ENCODE peak calls at places on chromosomes 6 and 20, in seven cellular contexts. T, O, L, P, J, U and F are unnamed samples. For H3K27me3, the result is how much of the 10 kb centered on the place peaks cover.

GRCh38 chr6:37695273-37695672 is 2.4 kb downstream of the MDGA1 start:
- DNase-seq in T (no peak), O (no peak), L (no peak), P (no peak), J (no peak), U (no peak), F (no peak)

GRCh38 chr6:138545621-138545980 is 46.3 kb upstream of the NHSL1 start:
- DNase-seq in T (no peak), O (peak), L (peak), P (no peak), J (peak), U (peak), F (peak)

GRCh38 chr6:9933674-9934073 is 481.2 kb downstream of the TFAP2A start:
- DNase-seq in T (no peak), O (no peak), L (no peak), P (no peak), J (no peak), U (no peak), F (no peak)

GRCh38 chr6:33428219-33428890 is 8.5 kb downstream of the SYNGAP1 start:
- DNase-seq in T (peak), O (no peak), L (peak), P (peak), J (no peak), U (peak), F (no peak)

GRCh38 chr6:168301648-168302398 is 17.8 kb downstream of the DACT2 start:
- DNase-seq in T (no peak), O (no peak), L (no peak), P (no peak), J (no peak), U (peak), F (no peak)

GRCh38 chr20:20089018-20089417 is 36.7 kb downstream of the CFAP61 start:
- DNase-seq in T (no peak), O (no peak), L (no peak), P (no peak), J (no peak), U (no peak), F (no peak)

GRCh38 chr20:19812696-19813095 is 54.6 kb downstream of the RIN2 start:
- DNase-seq in T (no peak), O (no peak), L (no peak), P (no peak), J (no peak), U (no peak), F (no peak)

GRCh38 chr20:32364554-32365208 is 6.5 kb downstream of the ASXL1 start:
- DNase-seq in T (no peak), O (no peak), L (no peak), P (no peak), J (no peak), U (no peak), F (no peak)

GRCh38 chr20:52306477-52306876 is 114.9 kb upstream of the ZFP64 start:
- DNase-seq in T (no peak), O (no peak), L (no peak), P (no peak), J (no peak), U (no peak), F (no peak)

GRCh38 chr6:41306187-41306854 is 19.8 kb upstream of the TREM1 start:
- DNase-seq in T (peak), O (no peak), L (no peak), P (peak), J (no peak), U (peak), F (peak)

GRCh38 chr6:44696099-44696498 is 308.6 kb downstream of the CDC5L start:
- DNase-seq in T (no peak), O (no peak), L (no peak), P (no peak), J (no peak), U (no peak), F (no peak)

GRCh38 chr20:36154696-36155628 is at the start of gene EPB41L1:
- DNase-seq in T (no peak), O (peak), L (peak), P (peak), J (peak), U (no peak), F (no peak)

GRCh38 chr20:35398660-35399144 is 13.1 kb downstream of the UQCC1 start:
- DNase-seq in T (no peak), O (no peak), L (no peak), P (no peak), J (no peak), U (no peak), F (no peak)

GRCh38 chr6:7996538-7997225 is 67.5 kb downstream of the BLOC1S5 start:
- DNase-seq in T (no peak), O (peak), L (no peak), P (peak), J (no peak), U (no peak), F (no peak)

DNA sequence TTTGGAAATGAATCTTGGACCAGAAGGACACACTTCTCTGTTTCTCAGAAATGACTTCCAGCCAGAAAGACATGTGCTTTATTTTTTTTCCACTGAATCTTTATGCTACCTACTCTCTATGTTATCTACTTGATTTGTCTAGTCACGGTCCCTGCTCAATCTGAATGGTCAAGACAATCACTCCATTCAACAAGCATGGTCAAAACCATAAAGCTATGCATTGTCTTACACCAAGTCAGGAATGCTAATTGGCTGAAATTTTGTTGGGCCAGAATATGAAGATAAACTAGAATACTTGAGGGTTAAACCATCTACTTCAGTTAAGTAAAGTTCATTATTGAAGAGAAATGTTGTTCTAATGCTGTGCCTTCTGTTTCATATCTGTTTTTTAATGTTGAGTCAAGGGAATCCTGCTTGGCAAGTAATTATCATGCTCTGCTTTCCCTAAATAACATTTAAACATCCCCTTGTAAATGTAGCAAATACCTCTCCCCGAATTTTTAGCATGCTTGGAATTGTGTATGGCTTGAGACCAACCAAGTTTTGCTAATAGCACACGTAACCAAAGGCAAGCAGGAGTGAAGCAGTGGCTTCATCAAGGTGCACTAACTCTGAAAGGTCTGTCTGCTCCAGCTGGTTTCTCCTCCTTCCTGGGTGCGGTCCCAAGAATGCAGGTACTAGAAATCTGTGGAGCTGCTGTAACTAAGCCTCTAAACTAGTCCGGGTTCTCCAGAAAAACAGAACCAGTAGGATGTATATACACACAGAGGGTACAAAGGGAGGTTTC is 190.3 kb upstream of the CDYL start:
- DNase-seq in T (no peak), O (no peak), L (no peak), P (no peak), J (no peak), U (no peak), F (no peak)
- TF ChIP-seq EP300 in T (no peak), O (no peak), L (no peak), P (no peak), J (no peak), U (no peak), F (no peak)

GRCh38 chr20:1451092-1451491 is 15.6 kb downstream of the NSFL1C start:
- DNase-seq in T (no peak), O (no peak), L (no peak), P (no peak), J (no peak), U (no peak), F (no peak)
- H3K27me3 ChIP-seq in T (under half), O (under half), L (under half), P (under half), J (under half), U (under half), F (under half)

GRCh38 chr20:45506927-45507820 is 8.2 kb downstream of the SPINT3 start:
- DNase-seq in T (no peak), O (no peak), L (no peak), P (no peak), J (no peak), U (no peak), F (no peak)
- TF ChIP-seq EP300 in T (peak), O (no peak), L (no peak), P (no peak), J (no peak), U (no peak), F (no peak)

GRCh38 chr6:146890172-146890571 is 291.4 kb downstream of the ADGB start:
- DNase-seq in T (no peak), O (no peak), L (no peak), P (no peak), J (no peak), U (no peak), F (no peak)

GRCh38 chr6:146890644-146891434 is 292.1 kb downstream of the ADGB start:
- DNase-seq in T (no peak), O (no peak), L (no peak), P (no peak), J (no peak), U (no peak), F (no peak)

GRCh38 chr6:146892283-146892612 is 293.5 kb downstream of the ADGB start:
- DNase-seq in T (no peak), O (no peak), L (no peak), P (no peak), J (no peak), U (no peak), F (no peak)

GRCh38 chr6:146892613-146893401 is 294.0 kb downstream of the ADGB start:
- DNase-seq in T (no peak), O (no peak), L (no peak), P (no peak), J (no peak), U (no peak), F (no peak)

DNA sequence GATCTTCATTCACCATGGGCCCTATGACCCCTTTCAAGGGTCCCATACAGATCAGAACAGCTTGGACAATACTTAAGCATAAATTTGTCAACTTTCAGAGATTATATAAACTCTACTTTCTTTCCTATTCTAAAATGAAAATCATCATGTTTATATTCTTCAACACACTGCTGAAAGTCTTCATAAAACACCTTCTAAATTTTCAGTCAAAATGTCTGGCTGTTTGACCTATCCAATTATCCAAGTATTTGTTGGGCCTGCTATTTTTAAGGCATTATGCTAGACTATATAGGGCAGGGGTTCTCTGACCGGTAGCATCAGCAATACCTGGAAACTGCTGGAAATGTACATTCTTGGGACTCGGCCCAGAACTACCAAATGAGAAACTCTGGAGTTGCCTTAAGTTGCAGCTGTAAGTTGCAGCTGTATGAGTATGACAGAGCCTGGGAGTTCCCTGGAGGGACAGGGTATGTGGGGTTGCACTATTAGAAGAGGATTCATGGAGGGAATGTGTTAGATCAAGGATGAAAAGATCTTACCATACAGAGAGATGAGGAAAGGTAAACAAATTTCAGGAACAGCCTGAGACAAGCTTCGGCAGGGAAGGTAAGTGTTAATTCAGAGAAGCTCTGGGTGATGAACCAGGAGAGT is 293.0 kb downstream of the ADGB start:
- DNase-seq in T (no peak), O (no peak), L (no peak), P (no peak), J (no peak), U (no peak), F (no peak)
- H3K27me3 ChIP-seq in T (under half), O (under half), L (under half), P (under half), J (under half), U (under half), F (under half)

DNA sequence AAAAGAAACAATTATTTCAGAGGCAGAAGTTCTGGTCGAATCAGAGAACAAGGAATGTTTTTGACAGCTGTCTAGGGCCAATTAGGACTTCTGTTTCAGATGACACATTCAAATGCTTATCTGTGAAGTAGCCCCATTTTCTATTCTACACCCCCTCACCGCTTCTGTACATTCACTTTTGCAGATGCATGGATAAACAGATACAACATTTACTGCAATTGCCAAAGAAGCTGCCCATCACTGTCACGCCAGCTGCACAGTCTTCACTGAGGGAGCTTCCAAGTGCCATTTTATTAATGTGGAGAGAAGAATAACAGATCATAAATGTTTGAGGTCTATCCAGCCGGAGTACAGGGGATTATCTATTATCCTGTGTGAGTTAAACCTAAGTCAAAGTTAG is 426.8 kb upstream of the ARID1B start:
- DNase-seq in T (no peak), O (no peak), L (no peak), P (no peak), J (no peak), U (no peak), F (no peak)
- TF ChIP-seq EP300 in T (no peak), O (no peak), L (no peak), P (no peak), J (no peak), U (no peak), F (no peak)

DNA sequence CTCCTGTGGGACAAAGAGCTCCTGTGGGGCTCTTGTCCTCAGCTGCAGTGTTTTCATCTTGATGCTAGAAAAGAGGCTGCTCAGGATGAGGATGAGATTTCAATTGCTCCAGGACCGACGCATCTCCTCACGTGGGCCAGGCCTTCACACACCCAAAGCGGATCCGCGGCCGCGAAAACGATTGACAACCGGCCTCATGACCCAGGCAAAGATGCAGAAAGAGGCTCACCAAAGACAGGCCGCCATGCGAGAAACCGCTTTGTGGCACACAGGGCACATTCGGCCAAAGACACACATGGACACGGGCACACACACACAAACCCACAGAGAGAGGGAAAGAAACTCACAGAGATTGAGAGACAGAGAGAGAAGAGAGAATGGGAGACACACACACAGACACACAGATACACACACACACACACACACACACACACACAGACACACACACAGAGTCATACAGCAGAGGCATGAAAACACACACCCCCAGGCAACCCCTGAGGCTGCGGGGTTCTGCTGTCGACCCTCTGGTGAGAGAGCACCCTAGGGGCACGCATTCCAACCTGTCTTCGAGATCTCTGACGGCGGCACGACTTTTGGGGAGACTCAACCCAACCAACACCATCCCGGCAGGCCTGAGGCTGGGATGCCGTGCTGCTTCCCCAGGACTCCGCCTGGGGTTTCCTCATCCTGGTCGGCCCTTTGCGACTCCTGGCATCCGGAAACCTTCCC is 168.5 kb upstream of the ZNF337 start:
- DNase-seq in T (no peak), O (no peak), L (no peak), P (no peak), J (no peak), U (no peak), F (no peak)
- H3K27me3 ChIP-seq in T (under half), O (under half), L (under half), P (under half), J (under half), U (half or more), F (half or more)

DNA sequence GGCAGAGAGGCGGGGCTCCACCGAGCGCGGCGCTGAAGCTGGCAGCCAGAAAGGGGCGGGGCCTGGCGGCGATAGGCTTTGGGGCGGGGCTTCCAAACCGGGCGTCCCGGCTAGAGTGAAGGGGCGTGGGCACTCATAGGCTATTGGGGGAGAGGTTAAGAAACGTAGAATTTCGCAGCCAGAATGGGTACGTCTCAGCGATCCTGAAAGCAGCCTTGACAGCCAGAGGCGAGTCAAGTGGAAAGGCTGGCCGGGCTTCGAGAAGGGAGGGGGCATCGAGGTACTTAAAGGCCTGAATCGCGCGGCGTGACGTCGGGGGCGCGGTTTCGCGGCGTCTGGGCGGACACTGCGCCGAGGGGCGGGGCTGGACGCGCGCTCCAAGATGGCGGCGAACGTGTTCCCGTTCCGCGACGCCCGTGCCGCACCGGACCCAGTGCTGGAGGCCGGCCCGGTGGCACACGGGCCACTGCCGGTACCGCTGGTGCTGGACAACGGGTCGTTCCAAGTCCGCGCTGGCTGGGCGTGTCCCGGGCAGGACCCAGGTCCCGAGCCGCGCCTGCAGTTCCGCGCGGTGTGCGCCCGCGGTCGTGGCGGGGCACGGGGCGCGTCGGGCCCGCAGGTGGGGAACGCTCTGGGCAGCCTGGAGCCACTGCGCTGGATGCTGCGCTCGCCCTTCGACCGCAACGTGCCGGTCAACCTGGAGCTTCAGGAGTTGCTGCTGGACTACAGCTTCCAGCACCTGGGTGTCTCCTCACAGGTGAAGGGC is at the start of gene ACTR5:
- DNase-seq in T (peak), O (peak), L (peak), P (peak), J (peak), U (peak), F (peak)
- TF ChIP-seq EP300 in T (no peak), O (no peak), L (no peak), P (no peak), J (peak), U (no peak), F (no peak)